ENCODE peak calls at places on chromosomes 2 and 18, in five cellular contexts. M is K562, G is HepG2, Z is HL-60, C is GM12878. O is an unnamed sample.

GRCh38 chr18:6557470-6558245 is 142.9 kb upstream of the L3MBTL4 start:
- DNase-seq in C (no peak), M (no peak), Z (no peak), G (no peak), O (peak; percentile 78)

GRCh38 chr2:626491-627339 is 50.5 kb downstream of the TMEM18 start:
- DNase-seq in C (no peak), G (no peak), Z (no peak), M (no peak), O (peak; percentile 64)

GRCh38 chr2:140873915-140874531 is 1256.8 kb downstream of the LRP1B start:
- DNase-seq in G (no peak), M (no peak), C (no peak), Z (no peak), O (no peak)

GRCh38 chr2:24586955-24587354 is 95.9 kb downstream of the NCOA1 start:
- DNase-seq in C (peak; percentile 66), Z (no peak), M (no peak), G (no peak), O (no peak)

GRCh38 chr2:160224060-160224459 is 24.0 kb upstream of the ITGB6 start:
- DNase-seq in C (peak; percentile 67), M (peak; percentile 21), Z (no peak), G (peak; percentile 69), O (no peak)

GRCh38 chr2:150548527-150548926 is 61.1 kb upstream of the RND3 start:
- DNase-seq in M (no peak), Z (no peak), C (no peak), G (peak; percentile 25), O (peak; percentile 30)

GRCh38 chr18:46421973-46422551 is 235.0 kb downstream of the LOXHD1 start:
- DNase-seq in Z (no peak), M (no peak), G (no peak), C (no peak), O (no peak)

GRCh38 chr2:224630659-224631550 is 45.7 kb upstream of the CUL3 start:
- DNase-seq in G (no peak), Z (no peak), C (no peak), M (no peak), O (no peak)

DNA sequence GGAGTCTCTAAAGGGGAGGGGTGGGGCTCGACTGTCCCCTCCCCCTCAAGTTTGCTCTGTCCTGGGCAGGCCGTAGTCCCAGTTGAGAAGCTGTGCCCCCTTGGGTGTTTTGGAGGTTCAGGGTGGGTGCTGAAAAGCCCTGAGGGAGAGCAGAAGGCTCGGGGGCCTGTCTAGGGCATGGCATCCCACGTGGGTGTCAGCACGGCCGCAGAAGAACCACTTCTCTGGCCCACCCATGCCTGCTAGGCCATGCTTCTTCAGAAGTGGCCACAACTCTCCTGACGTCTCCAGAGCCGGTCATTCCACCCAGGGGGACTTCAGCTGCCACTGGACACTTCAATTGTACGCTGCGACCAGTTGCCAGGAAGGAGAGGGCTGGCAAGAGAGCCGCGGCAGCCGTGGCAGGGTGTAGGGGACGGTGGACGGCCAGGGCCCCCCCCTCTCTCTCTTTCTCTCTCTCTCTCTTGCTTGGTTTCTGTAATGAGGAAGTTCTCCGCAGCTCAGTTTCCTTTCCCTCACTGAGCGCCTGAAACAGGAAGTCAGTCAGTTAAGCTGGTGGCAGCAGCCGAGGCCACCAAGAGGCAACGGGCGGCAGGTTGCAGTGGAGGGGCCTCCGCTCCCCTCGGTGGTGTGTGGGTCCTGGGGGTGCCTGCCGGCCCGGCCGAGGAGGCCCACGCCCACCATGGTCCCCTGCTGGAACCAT is at the start of gene INPP5D:
- DNase-seq in M (peak; percentile 25), G (peak; percentile 59), C (no peak), Z (peak; percentile 96), O (no peak)
- TF ChIP-seq GABPA in M (peak; percentile 25), G (no peak), C (no peak), Z (no peak), O (no peak)

GRCh38 chr2:36484454-36484853 is 113.5 kb downstream of the FEZ2 start:
- DNase-seq in Z (no peak), M (no peak), G (no peak), C (no peak), O (no peak)

GRCh38 chr2:36481709-36482108 is 116.3 kb downstream of the FEZ2 start:
- DNase-seq in G (no peak), Z (no peak), M (no peak), C (no peak), O (no peak)

GRCh38 chr2:36480596-36480995 is 117.4 kb downstream of the FEZ2 start:
- DNase-seq in C (no peak), G (no peak), M (no peak), Z (no peak), O (no peak)

GRCh38 chr2:36483290-36483689 is 114.7 kb downstream of the FEZ2 start:
- DNase-seq in C (no peak), G (no peak), M (no peak), Z (no peak), O (no peak)

DNA sequence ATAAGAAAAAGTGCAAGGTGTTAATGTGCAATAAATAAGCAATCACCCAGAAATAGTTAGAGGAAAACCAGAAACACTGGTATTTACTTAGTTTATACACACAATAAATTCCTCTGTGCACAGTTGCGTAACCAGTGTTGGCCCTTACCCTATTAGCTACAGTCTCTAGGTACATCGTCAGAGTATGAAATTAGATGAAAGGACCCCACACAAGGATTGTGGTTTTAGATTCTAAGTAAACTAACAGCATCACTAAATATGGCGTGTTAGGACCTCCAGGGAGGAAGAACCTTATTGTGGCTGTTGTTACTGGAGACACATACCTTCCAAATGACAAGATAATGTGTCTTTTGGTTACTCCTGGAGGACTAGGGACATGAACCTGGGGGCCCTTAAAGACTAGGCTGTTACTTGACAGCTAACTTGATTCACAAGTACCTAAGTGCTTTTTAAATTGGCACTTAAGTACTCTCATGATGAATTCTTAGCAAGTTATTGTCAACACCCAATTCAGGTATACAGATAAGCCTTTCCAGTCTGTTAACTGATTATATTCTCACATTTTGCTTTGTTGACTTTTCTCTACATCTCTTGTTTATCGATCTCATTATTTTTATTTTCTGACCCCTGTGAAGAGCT is 115.3 kb downstream of the FEZ2 start:
- DNase-seq in M (no peak), C (no peak), G (peak; percentile 76), Z (no peak), O (no peak)
- TF ChIP-seq GABPA in M (no peak), C (no peak), G (no peak), Z (no peak), O (no peak)

GRCh38 chr2:26764078-26764887 is at the start of gene SLC35F6:
- DNase-seq in C (no peak), G (peak; percentile 71), M (peak; percentile 94), Z (peak; percentile 57), O (peak; percentile 99)
- TF ChIP-seq GABPA in C (no peak), G (peak; percentile 52), M (peak; percentile 82), Z (no peak), O (peak; percentile 69)

GRCh38 chr18:72941001-72941400 is 73.2 kb upstream of the NETO1 start:
- DNase-seq in Z (no peak), C (no peak), G (no peak), M (no peak), O (no peak)

GRCh38 chr18:72940509-72940908 is 72.7 kb upstream of the NETO1 start:
- DNase-seq in C (no peak), G (no peak), Z (no peak), M (no peak), O (no peak)

GRCh38 chr18:72935744-72936143 is 68.0 kb upstream of the NETO1 start:
- DNase-seq in M (no peak), G (no peak), C (no peak), Z (no peak), O (no peak)
- TF ChIP-seq GABPA in M (no peak), G (no peak), C (no peak), Z (no peak), O (no peak)

GRCh38 chr2:227415538-227416424 is 28.0 kb upstream of the SCYGR1 start:
- DNase-seq in Z (peak; percentile 81), C (no peak), M (no peak), G (no peak), O (no peak)
- TF ChIP-seq GABPA in Z (peak; percentile 59), C (no peak), M (no peak), G (no peak), O (no peak)

DNA sequence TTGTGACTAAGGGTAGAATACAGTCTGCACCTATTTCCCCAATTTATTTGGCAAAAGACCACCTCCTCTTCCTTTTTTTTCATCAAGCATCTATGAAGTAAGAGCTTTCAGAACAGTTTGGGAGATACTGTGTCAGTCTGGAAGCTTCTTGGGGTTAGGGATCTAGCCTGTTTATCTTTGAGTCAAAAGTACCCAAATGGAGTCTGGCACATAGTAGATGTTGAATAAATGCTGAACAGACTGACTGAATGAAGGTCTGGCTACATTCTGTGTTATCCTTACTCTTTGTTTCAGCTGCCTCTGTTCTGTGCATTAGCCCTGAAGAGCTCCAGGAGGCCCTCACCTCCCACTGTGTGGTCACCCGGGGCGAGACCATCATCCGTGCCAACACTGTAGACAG is 223.2 kb downstream of the MYO3B start:
- DNase-seq in C (no peak), G (no peak), Z (no peak), M (no peak), O (no peak)
- TF ChIP-seq GABPA in C (no peak), G (no peak), Z (no peak), M (no peak), O (no peak)

GRCh38 chr2:107735206-107735605 is 91.5 kb upstream of the RGPD4 start:
- DNase-seq in M (no peak), Z (no peak), C (no peak), G (no peak), O (no peak)

GRCh38 chr2:107740300-107740699 is 86.4 kb upstream of the RGPD4 start:
- DNase-seq in M (no peak), G (no peak), Z (no peak), C (no peak), O (no peak)

GRCh38 chr2:107742460-107743027 is 84.1 kb upstream of the RGPD4 start:
- DNase-seq in G (no peak), Z (no peak), C (no peak), M (no peak), O (no peak)

GRCh38 chr2:107737764-107738163 is 88.9 kb upstream of the RGPD4 start:
- DNase-seq in Z (no peak), C (no peak), G (no peak), M (no peak), O (no peak)

GRCh38 chr2:107738268-107738667 is 88.4 kb upstream of the RGPD4 start:
- DNase-seq in G (no peak), C (no peak), Z (no peak), M (no peak), O (no peak)
- TF ChIP-seq GABPA in G (no peak), C (no peak), Z (no peak), M (no peak), O (no peak)

GRCh38 chr2:45127321-45127720 is 118.1 kb upstream of the SIX2 start:
- DNase-seq in C (no peak), M (no peak), Z (no peak), G (no peak), O (no peak)

GRCh38 chr2:45131587-45131986 is 122.3 kb upstream of the SIX2 start:
- DNase-seq in M (no peak), C (no peak), Z (no peak), G (no peak), O (no peak)

GRCh38 chr2:45130758-45131157 is 121.5 kb upstream of the SIX2 start:
- DNase-seq in G (no peak), Z (peak; percentile 13), C (no peak), M (no peak), O (no peak)

GRCh38 chr2:45127891-45128290 is 118.6 kb upstream of the SIX2 start:
- DNase-seq in Z (no peak), M (no peak), G (no peak), C (no peak), O (no peak)

DNA sequence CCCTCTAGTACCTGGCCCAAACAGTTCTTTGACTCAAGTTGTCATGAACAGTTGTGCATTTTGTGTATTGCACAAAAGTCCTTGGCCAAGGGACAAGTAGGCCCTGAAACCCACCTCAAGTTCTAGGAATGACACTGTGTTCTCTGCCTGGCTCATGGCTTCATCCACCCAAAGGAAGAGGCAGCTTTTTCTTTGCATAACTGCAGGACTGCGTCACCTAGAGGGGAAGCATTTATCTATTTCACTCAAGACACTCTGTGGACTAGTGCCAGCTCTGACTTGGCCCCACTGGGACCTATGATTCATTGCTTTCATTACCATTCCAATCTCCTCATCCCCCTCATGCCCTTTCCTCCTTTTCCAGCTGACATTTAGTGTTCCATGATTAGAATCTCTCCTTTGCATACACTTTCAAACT is 119.3 kb upstream of the SIX2 start:
- DNase-seq in G (no peak), Z (no peak), C (no peak), M (no peak), O (peak; percentile 20)
- TF ChIP-seq GABPA in G (no peak), Z (no peak), C (no peak), M (no peak), O (no peak)

O was measured in SK-N-SH.